ENCODE peak calls at places on chromosomes 7 and 10, in four cellular contexts. T is endothelial cell, O is lower leg skin, S is brain microvascular endothelial cell. H is an unnamed sample.

GRCh38 chr10:19412531-19412930 is 363.9 kb downstream of the MALRD1 start:
- DNase-seq in O (no peak), S (peak), T (peak), H (peak)

GRCh38 chr10:89352039-89352597 is 24.3 kb downstream of the IFIT3 start:
- DNase-seq in O (no peak), S (peak), T (no peak), H (no peak)

GRCh38 chr10:88386878-88387773 is 196.0 kb downstream of the RNLS start:
- DNase-seq in O (no peak), T (no peak), S (peak), H (peak)

GRCh38 chr10:116815641-116816415 is 33.5 kb upstream of the ENO4 start:
- DNase-seq in S (peak), O (no peak), T (no peak), H (no peak)

GRCh38 chr7:16026253-16027020 is 340.0 kb upstream of the MEOX2 start:
- DNase-seq in O (no peak), S (peak), T (no peak), H (peak)

GRCh38 chr7:151518781-151519044 is 982 bp downstream of the RHEB start:
- DNase-seq in S (no peak), T (no peak), O (no peak), H (no peak)

GRCh38 chr7:121083790-121084251 is 95.3 kb downstream of the CPED1 start:
- DNase-seq in O (no peak), S (no peak), T (no peak), H (no peak)

GRCh38 chr7:29555061-29555460 is 8.6 kb upstream of the PRR15 start:
- DNase-seq in O (no peak), S (no peak), T (no peak), H (no peak)

GRCh38 chr10:68992721-68993440 is 4.3 kb downstream of the KIFBP start:
- DNase-seq in O (peak), T (no peak), S (peak), H (peak)

GRCh38 chr10:128158024-128158795 is 32.0 kb upstream of the MKI67 start:
- DNase-seq in O (no peak), S (no peak), T (no peak), H (no peak)

GRCh38 chr7:70598976-70599375 is 533.0 kb upstream of the GALNT17 start:
- DNase-seq in T (no peak), S (no peak), O (peak), H (no peak)

GRCh38 chr7:57203161-57203791 is 71.0 kb upstream of the ZNF479 start:
- DNase-seq in S (no peak), O (no peak), T (no peak), H (peak)

GRCh38 chr7:95976369-95976768 is 204.0 kb downstream of the DYNC1I1 start:
- DNase-seq in S (no peak), T (no peak), O (no peak), H (no peak)

GRCh38 chr10:74118794-74119193 is 31.8 kb downstream of the AP3M1 start:
- DNase-seq in S (no peak), T (no peak), O (no peak), H (no peak)

GRCh38 chr10:1009071-1009494 is 16.6 kb downstream of the IDI2 start:
- DNase-seq in S (no peak), O (no peak), T (no peak), H (no peak)
- TF ChIP-seq CTCF in S (no peak), O (no peak), T (no peak), H (no peak)

GRCh38 chr10:106679314-106679713 is 485.2 kb downstream of the SORCS1 start:
- DNase-seq in T (no peak), S (no peak), O (no peak), H (no peak)

GRCh38 chr10:106680061-106680460 is 484.4 kb downstream of the SORCS1 start:
- DNase-seq in T (no peak), O (no peak), S (no peak), H (no peak)

DNA sequence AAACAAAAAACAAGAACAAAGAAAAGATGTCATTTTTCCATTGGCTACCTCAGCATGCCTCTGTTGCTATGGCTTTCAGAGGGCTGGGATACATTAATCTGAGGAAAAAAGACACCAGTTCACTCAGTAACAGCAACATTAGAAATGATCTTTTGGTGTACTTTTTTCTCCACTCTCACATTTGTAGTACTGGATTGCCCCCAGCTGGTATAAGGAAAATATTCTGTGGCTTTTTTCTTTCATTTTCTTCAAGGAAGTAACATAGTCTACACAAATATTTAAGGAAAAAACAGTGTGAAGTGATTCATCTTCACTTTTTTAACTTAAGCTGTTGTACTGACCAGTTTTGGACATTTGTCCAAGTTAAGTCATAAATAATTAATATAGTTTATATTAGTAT is 482.3 kb downstream of the SORCS1 start:
- DNase-seq in S (no peak), O (no peak), T (no peak), H (no peak)
- TF ChIP-seq CTCF in S (no peak), O (no peak), T (no peak), H (no peak)

GRCh38 chr7:157239571-157240270 is 97.1 kb upstream of the DNAJB6 start:
- DNase-seq in O (no peak), T (no peak), S (no peak), H (no peak)
- TF ChIP-seq CTCF in O (no peak), T (no peak), S (no peak), H (no peak)

DNA sequence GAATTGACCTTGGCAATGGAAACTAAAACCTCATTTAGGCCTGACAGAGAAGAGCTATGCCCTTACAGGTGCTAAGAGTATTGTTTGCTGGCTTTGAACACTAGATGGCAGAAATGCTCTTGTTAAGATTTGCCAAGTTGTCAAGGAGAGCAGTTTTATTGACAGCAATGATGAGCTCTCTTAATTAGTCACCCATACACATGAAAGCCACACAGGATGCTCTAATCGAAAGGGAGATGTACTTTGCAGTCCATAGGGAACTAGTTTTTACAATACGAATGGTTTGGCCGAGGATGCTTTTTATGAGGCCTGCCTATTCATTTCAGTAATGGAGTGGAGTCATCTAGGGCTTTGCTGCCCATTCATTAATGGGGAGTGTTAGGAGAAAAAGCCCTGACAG is 45.4 kb upstream of the MBL2 start:
- DNase-seq in O (no peak), T (peak), S (peak), H (no peak)
- TF ChIP-seq CTCF in O (no peak), T (peak), S (peak), H (no peak)

GRCh38 chr10:43078986-43079273 is 2.1 kb downstream of the RET start:
- DNase-seq in S (peak), O (no peak), T (peak), H (peak)
- TF ChIP-seq CTCF in S (peak), O (no peak), T (peak), H (no peak)

H was measured in testis.